ENCODE peak calls at places on chromosome 4, in four cellular contexts. One of them, this sample, is unnamed.

GRCh38 chr4:1403177-1403583 is 3.1 kb downstream of the NKX1-1 start:
- DNase-seq in adipocyte: no peak
- DNase-seq in activated T-helper 1 cell treated with anti-CD3 and anti-CD28 coated beads, Interleukin-2, amount 50 U/mL, for 16 hours: no peak
- DNase-seq in neural crest cell: no peak
- DNase-seq in this sample: no peak

GRCh38 chr4:138217567-138217966 is 24.6 kb downstream of the SLC7A11 start:
- DNase-seq in adipocyte: no peak
- DNase-seq in activated T-helper 1 cell treated with anti-CD3 and anti-CD28 coated beads, Interleukin-2, amount 50 U/mL, for 16 hours: no peak
- DNase-seq in neural crest cell: peak; percentile 54
- DNase-seq in this sample: no peak

GRCh38 chr4:53123819-53124218 is 242.0 kb downstream of the SCFD2 start:
- DNase-seq in adipocyte: no peak
- DNase-seq in activated T-helper 1 cell treated with anti-CD3 and anti-CD28 coated beads, Interleukin-2, amount 50 U/mL, for 16 hours: no peak
- DNase-seq in neural crest cell: no peak
- DNase-seq in this sample: no peak

GRCh38 chr4:1393866-1394265 is 12.4 kb downstream of the NKX1-1 start:
- DNase-seq in adipocyte: no peak
- DNase-seq in activated T-helper 1 cell treated with anti-CD3 and anti-CD28 coated beads, Interleukin-2, amount 50 U/mL, for 16 hours: no peak
- DNase-seq in neural crest cell: no peak
- DNase-seq in this sample: peak; percentile 1

GRCh38 chr4:5890063-5890727 is 2.7 kb downstream of the CRMP1 start:
- DNase-seq in adipocyte: no peak
- DNase-seq in activated T-helper 1 cell treated with anti-CD3 and anti-CD28 coated beads, Interleukin-2, amount 50 U/mL, for 16 hours: no peak
- DNase-seq in neural crest cell: peak; percentile 79
- DNase-seq in this sample: peak; percentile 83

GRCh38 chr4:182111586-182111985 is 131.6 kb upstream of the TENM3 start:
- DNase-seq in adipocyte: no peak
- DNase-seq in activated T-helper 1 cell treated with anti-CD3 and anti-CD28 coated beads, Interleukin-2, amount 50 U/mL, for 16 hours: no peak
- DNase-seq in neural crest cell: no peak
- DNase-seq in this sample: no peak

GRCh38 chr4:55499495-55499894 is 47.2 kb downstream of the CLOCK start:
- DNase-seq in adipocyte: no peak
- DNase-seq in activated T-helper 1 cell treated with anti-CD3 and anti-CD28 coated beads, Interleukin-2, amount 50 U/mL, for 16 hours: no peak
- DNase-seq in neural crest cell: no peak
- DNase-seq in this sample: no peak

GRCh38 chr4:11050766-11051165 is 366.2 kb upstream of the CLNK start:
- DNase-seq in adipocyte: no peak
- DNase-seq in activated T-helper 1 cell treated with anti-CD3 and anti-CD28 coated beads, Interleukin-2, amount 50 U/mL, for 16 hours: no peak
- DNase-seq in neural crest cell: no peak
- DNase-seq in this sample: no peak

GRCh38 chr4:47203593-47203992 is 172.2 kb downstream of the GABRB1 start:
- DNase-seq in adipocyte: no peak
- DNase-seq in activated T-helper 1 cell treated with anti-CD3 and anti-CD28 coated beads, Interleukin-2, amount 50 U/mL, for 16 hours: no peak
- DNase-seq in neural crest cell: no peak
- DNase-seq in this sample: no peak

GRCh38 chr4:177759714-177760113 is 317.5 kb upstream of the AGA start:
- DNase-seq in adipocyte: no peak
- DNase-seq in activated T-helper 1 cell treated with anti-CD3 and anti-CD28 coated beads, Interleukin-2, amount 50 U/mL, for 16 hours: no peak
- DNase-seq in neural crest cell: no peak
- DNase-seq in this sample: no peak

GRCh38 chr4:53861856-53862610 is 202.4 kb downstream of the CHIC2 start:
- DNase-seq in adipocyte: peak; percentile 89
- DNase-seq in activated T-helper 1 cell treated with anti-CD3 and anti-CD28 coated beads, Interleukin-2, amount 50 U/mL, for 16 hours: no peak
- DNase-seq in neural crest cell: no peak
- DNase-seq in this sample: no peak

GRCh38 chr4:79408063-79408462 is at the start of gene GK2:
- DNase-seq in adipocyte: no peak
- DNase-seq in activated T-helper 1 cell treated with anti-CD3 and anti-CD28 coated beads, Interleukin-2, amount 50 U/mL, for 16 hours: no peak
- DNase-seq in neural crest cell: no peak
- DNase-seq in this sample: no peak

GRCh38 chr4:98577956-98578355 is 80.5 kb downstream of the TSPAN5 start:
- DNase-seq in adipocyte: no peak
- DNase-seq in activated T-helper 1 cell treated with anti-CD3 and anti-CD28 coated beads, Interleukin-2, amount 50 U/mL, for 16 hours: no peak
- DNase-seq in neural crest cell: no peak
- DNase-seq in this sample: no peak

GRCh38 chr4:122747883-122748282 is 15.4 kb downstream of the BBS12 start:
- DNase-seq in adipocyte: peak; percentile 81
- DNase-seq in activated T-helper 1 cell treated with anti-CD3 and anti-CD28 coated beads, Interleukin-2, amount 50 U/mL, for 16 hours: no peak
- DNase-seq in neural crest cell: no peak
- DNase-seq in this sample: no peak

GRCh38 chr4:163395758-163396157 is 52.1 kb downstream of the NPY5R start:
- DNase-seq in adipocyte: no peak
- DNase-seq in activated T-helper 1 cell treated with anti-CD3 and anti-CD28 coated beads, Interleukin-2, amount 50 U/mL, for 16 hours: no peak
- DNase-seq in neural crest cell: no peak
- DNase-seq in this sample: no peak

GRCh38 chr4:73698217-73698616 is 42.2 kb upstream of the CXCL8 start:
- DNase-seq in adipocyte: peak; percentile 61
- DNase-seq in activated T-helper 1 cell treated with anti-CD3 and anti-CD28 coated beads, Interleukin-2, amount 50 U/mL, for 16 hours: no peak
- DNase-seq in neural crest cell: no peak
- DNase-seq in this sample: no peak

GRCh38 chr4:26899991-26900390 is 39.4 kb downstream of the STIM2 start:
- DNase-seq in adipocyte: no peak
- DNase-seq in activated T-helper 1 cell treated with anti-CD3 and anti-CD28 coated beads, Interleukin-2, amount 50 U/mL, for 16 hours: no peak
- DNase-seq in neural crest cell: no peak
- DNase-seq in this sample: no peak

GRCh38 chr4:133555671-133556070 is 406.6 kb downstream of the PCDH10 start:
- DNase-seq in adipocyte: no peak
- DNase-seq in activated T-helper 1 cell treated with anti-CD3 and anti-CD28 coated beads, Interleukin-2, amount 50 U/mL, for 16 hours: no peak
- DNase-seq in neural crest cell: no peak
- DNase-seq in this sample: no peak

GRCh38 chr4:8291701-8292387 is 22.3 kb downstream of the HTRA3 start:
- DNase-seq in adipocyte: no peak
- DNase-seq in activated T-helper 1 cell treated with anti-CD3 and anti-CD28 coated beads, Interleukin-2, amount 50 U/mL, for 16 hours: no peak
- DNase-seq in neural crest cell: no peak
- DNase-seq in this sample: no peak

GRCh38 chr4:38904090-38904666 is 36.6 kb downstream of the FAM114A1 start:
- DNase-seq in adipocyte: no peak
- DNase-seq in activated T-helper 1 cell treated with anti-CD3 and anti-CD28 coated beads, Interleukin-2, amount 50 U/mL, for 16 hours: no peak
- DNase-seq in neural crest cell: no peak
- DNase-seq in this sample: no peak

GRCh38 chr4:173415885-173416658 is 17.2 kb upstream of the SCRG1 start:
- DNase-seq in adipocyte: no peak
- DNase-seq in activated T-helper 1 cell treated with anti-CD3 and anti-CD28 coated beads, Interleukin-2, amount 50 U/mL, for 16 hours: no peak
- DNase-seq in neural crest cell: no peak
- DNase-seq in this sample: no peak

GRCh38 chr4:138560448-138560847 is 318.3 kb upstream of the SLC7A11 start:
- DNase-seq in adipocyte: no peak
- DNase-seq in activated T-helper 1 cell treated with anti-CD3 and anti-CD28 coated beads, Interleukin-2, amount 50 U/mL, for 16 hours: no peak
- DNase-seq in neural crest cell: no peak
- DNase-seq in this sample: no peak

GRCh38 chr4:7687006-7687405 is 252.3 kb upstream of the PSAPL1 start:
- DNase-seq in adipocyte: no peak
- DNase-seq in activated T-helper 1 cell treated with anti-CD3 and anti-CD28 coated beads, Interleukin-2, amount 50 U/mL, for 16 hours: no peak
- DNase-seq in neural crest cell: no peak
- DNase-seq in this sample: no peak

GRCh38 chr4:139656614-139657486 is 8.8 kb upstream of the MGST2 start:
- DNase-seq in adipocyte: peak; percentile 90
- DNase-seq in activated T-helper 1 cell treated with anti-CD3 and anti-CD28 coated beads, Interleukin-2, amount 50 U/mL, for 16 hours: no peak
- DNase-seq in neural crest cell: peak; percentile 49
- DNase-seq in this sample: peak; percentile 62

GRCh38 chr4:125547842-125548241 is 233.1 kb downstream of the FAT4 start:
- DNase-seq in adipocyte: peak; percentile 42
- DNase-seq in activated T-helper 1 cell treated with anti-CD3 and anti-CD28 coated beads, Interleukin-2, amount 50 U/mL, for 16 hours: no peak
- DNase-seq in neural crest cell: no peak
- DNase-seq in this sample: no peak

GRCh38 chr4:158209825-158210807 is at the start of gene TMEM144:
- DNase-seq in adipocyte: peak; percentile 96
- DNase-seq in activated T-helper 1 cell treated with anti-CD3 and anti-CD28 coated beads, Interleukin-2, amount 50 U/mL, for 16 hours: no peak
- DNase-seq in neural crest cell: peak; percentile 57
- DNase-seq in this sample: peak; percentile 81

GRCh38 chr4:145670422-145670821 is 9.5 kb upstream of the C4orf51 start:
- DNase-seq in adipocyte: no peak
- DNase-seq in activated T-helper 1 cell treated with anti-CD3 and anti-CD28 coated beads, Interleukin-2, amount 50 U/mL, for 16 hours: no peak
- DNase-seq in neural crest cell: no peak
- DNase-seq in this sample: no peak

GRCh38 chr4:102439835-102440234 is 61.3 kb upstream of the NFKB1 start:
- DNase-seq in adipocyte: peak; percentile 85
- DNase-seq in activated T-helper 1 cell treated with anti-CD3 and anti-CD28 coated beads, Interleukin-2, amount 50 U/mL, for 16 hours: no peak
- DNase-seq in neural crest cell: no peak
- DNase-seq in this sample: no peak

GRCh38 chr4:20454440-20455037 is 202.8 kb downstream of the SLIT2 start:
- DNase-seq in adipocyte: no peak
- DNase-seq in activated T-helper 1 cell treated with anti-CD3 and anti-CD28 coated beads, Interleukin-2, amount 50 U/mL, for 16 hours: no peak
- DNase-seq in neural crest cell: no peak
- DNase-seq in this sample: no peak

GRCh38 chr4:83974111-83974789 is 438.3 kb downstream of the GPAT3 start:
- DNase-seq in adipocyte: no peak
- DNase-seq in activated T-helper 1 cell treated with anti-CD3 and anti-CD28 coated beads, Interleukin-2, amount 50 U/mL, for 16 hours: no peak
- DNase-seq in neural crest cell: no peak
- DNase-seq in this sample: no peak

GRCh38 chr4:177239475-177239874 is 70.2 kb upstream of the NEIL3 start:
- DNase-seq in adipocyte: peak; percentile 31
- DNase-seq in activated T-helper 1 cell treated with anti-CD3 and anti-CD28 coated beads, Interleukin-2, amount 50 U/mL, for 16 hours: no peak
- DNase-seq in neural crest cell: no peak
- DNase-seq in this sample: no peak

GRCh38 chr4:146275370-146275769 is 61.0 kb downstream of the REELD1 start:
- DNase-seq in adipocyte: no peak
- DNase-seq in activated T-helper 1 cell treated with anti-CD3 and anti-CD28 coated beads, Interleukin-2, amount 50 U/mL, for 16 hours: no peak
- DNase-seq in neural crest cell: no peak
- DNase-seq in this sample: no peak

GRCh38 chr4:139896242-139896752 is 230.7 kb downstream of the MGST2 start:
- DNase-seq in adipocyte: no peak
- DNase-seq in activated T-helper 1 cell treated with anti-CD3 and anti-CD28 coated beads, Interleukin-2, amount 50 U/mL, for 16 hours: no peak
- DNase-seq in neural crest cell: no peak
- DNase-seq in this sample: no peak